ENCODE peak calls at places on chromosomes 16 and 17, in seven cellular contexts. Y is glomerular endothelial cell; K is activated T-helper 2 cell treated with anti-CD3 and anti-CD28 coated beads, Interferon-gamma antibody, Interleukin-2, Interleukin-4, amounts not matched to agents 10 μg/mL and 5 μg/mL and 100 μg/mL, durations not matched to agents 14 hours and 24 hours and 36 hours; V is stromal cell of bone marrow; J is ovary; B is heart left ventricle; I is foreskin fibroblast. D is an unnamed sample.

GRCh38 chr17:44971776-44972483 is 3.8 kb upstream of the C1QL1 start:
- DNase-seq in J (no peak), Y (no peak), I (peak), B (no peak), V (no peak), K (no peak), D (no peak)

GRCh38 chr17:76087531-76087930 is 8.5 kb downstream of the ZACN start:
- DNase-seq in I (no peak), B (no peak), K (no peak), Y (no peak), V (no peak), J (no peak), D (no peak)

GRCh38 chr16:2770057-2770780 is 6.9 kb downstream of the ELOB start:
- DNase-seq in I (no peak), J (no peak), B (peak), V (no peak), K (no peak), Y (no peak), D (no peak)

GRCh38 chr17:45119964-45120363 is 12.4 kb downstream of the PLCD3 start:
- DNase-seq in K (no peak), V (no peak), B (no peak), I (peak), J (no peak), Y (no peak), D (no peak)

GRCh38 chr17:67686246-67686645 is 31.5 kb upstream of the NOL11 start:
- DNase-seq in Y (no peak), V (no peak), I (no peak), B (no peak), J (no peak), K (no peak), D (no peak)

GRCh38 chr17:35795007-35795870 is at the start of gene MMP28:
- DNase-seq in J (no peak), I (peak), Y (no peak), B (peak), K (no peak), V (no peak), D (no peak)

GRCh38 chr16:2836646-2837508 is 6.8 kb downstream of the ZG16B start:
- DNase-seq in J (no peak), V (no peak), K (no peak), I (no peak), B (peak), Y (no peak), D (peak)

GRCh38 chr17:19309701-19310100 is 52.8 kb downstream of the B9D1 start:
- DNase-seq in Y (no peak), B (no peak), J (no peak), V (no peak), K (no peak), I (no peak), D (no peak)

GRCh38 chr17:74454197-74455024 is 12.0 kb upstream of the CD300A start:
- DNase-seq in Y (no peak), V (no peak), I (peak), J (peak), K (peak), B (no peak), D (no peak)

GRCh38 chr16:48194828-48195566 is 39.2 kb upstream of the ABCC12 start:
- DNase-seq in Y (peak), K (no peak), B (no peak), I (peak), J (no peak), V (no peak), D (no peak)

GRCh38 chr17:29112780-29113295 is 67.4 kb downstream of the MYO18A start:
- DNase-seq in K (no peak), Y (no peak), I (peak), J (no peak), B (no peak), V (peak), D (no peak)

GRCh38 chr17:46964315-46965265 is 14.5 kb downstream of the RPRML start:
- DNase-seq in K (no peak), J (no peak), Y (no peak), B (no peak), V (no peak), I (peak), D (no peak)

GRCh38 chr17:50102164-50102991 is 7.2 kb downstream of the PDK2 start:
- DNase-seq in B (peak), V (no peak), Y (no peak), J (no peak), K (no peak), I (no peak), D (no peak)

GRCh38 chr17:63699638-63700527 is at the start of gene LIMD2:
- DNase-seq in Y (no peak), B (peak), V (no peak), J (peak), K (peak), I (peak), D (no peak)

GRCh38 chr16:8258523-8258922 is 331.8 kb downstream of the TMEM114 start:
- DNase-seq in K (no peak), I (no peak), J (no peak), B (no peak), Y (no peak), V (no peak), D (no peak)

GRCh38 chr16:85987750-85988078 is 88.8 kb downstream of the IRF8 start:
- DNase-seq in Y (no peak), J (no peak), K (no peak), I (no peak), V (no peak), B (no peak), D (no peak)

GRCh38 chr16:78324649-78325274 is 225.3 kb downstream of the WWOX start:
- DNase-seq in V (no peak), B (no peak), K (no peak), Y (no peak), I (no peak), J (no peak), D (no peak)

GRCh38 chr16:78045865-78046581 is 23.7 kb downstream of the CLEC3A start:
- DNase-seq in J (peak), K (peak), I (peak), V (peak), B (peak), Y (no peak), D (no peak)

GRCh38 chr17:19321481-19322128 is 40.9 kb downstream of the B9D1 start:
- DNase-seq in J (no peak), V (no peak), B (no peak), K (no peak), Y (no peak), I (no peak), D (no peak)